ENCODE peak calls at places on chromosomes 1 and 21, in six cellular contexts. One of them, this sample, is unnamed. For H3K9me3 and H3K27me3, the result is how much of the 10 kb centered on the place peaks cover.

GRCh38 chr1:220879509-220880366 is 495 bp downstream of the HLX start:
- DNase-seq in ovary: peak
- DNase-seq in transverse colon: peak
- DNase-seq in gastrocnemius medialis: no peak
- DNase-seq in cardiac muscle cell: peak
- DNase-seq in endothelial cell of umbilical vein: peak
- DNase-seq in this sample: no peak

GRCh38 chr21:38993561-38993960 is 187.8 kb downstream of the ETS2 start:
- DNase-seq in ovary: peak
- DNase-seq in transverse colon: peak
- DNase-seq in gastrocnemius medialis: no peak
- DNase-seq in cardiac muscle cell: peak
- DNase-seq in endothelial cell of umbilical vein: peak
- DNase-seq in this sample: no peak

GRCh38 chr1:155706101-155706619 is 17.3 kb downstream of the DAP3 start:
- DNase-seq in ovary: no peak
- DNase-seq in transverse colon: no peak
- DNase-seq in gastrocnemius medialis: no peak
- DNase-seq in cardiac muscle cell: no peak
- DNase-seq in endothelial cell of umbilical vein: no peak
- DNase-seq in this sample: no peak

GRCh38 chr1:174191255-174191906 is 32.1 kb downstream of the RABGAP1L start:
- DNase-seq in ovary: no peak
- DNase-seq in transverse colon: no peak
- DNase-seq in gastrocnemius medialis: no peak
- DNase-seq in cardiac muscle cell: no peak
- DNase-seq in endothelial cell of umbilical vein: peak
- DNase-seq in this sample: no peak

GRCh38 chr1:20439282-20439681 is 46.7 kb downstream of the CAMK2N1 start:
- DNase-seq in ovary: no peak
- DNase-seq in transverse colon: no peak
- DNase-seq in gastrocnemius medialis: no peak
- DNase-seq in cardiac muscle cell: peak
- DNase-seq in endothelial cell of umbilical vein: peak
- DNase-seq in this sample: no peak

GRCh38 chr1:109740615-109741373 is at the start of gene GSTM3:
- DNase-seq in ovary: no peak
- DNase-seq in transverse colon: no peak
- DNase-seq in gastrocnemius medialis: no peak
- DNase-seq in cardiac muscle cell: no peak
- DNase-seq in endothelial cell of umbilical vein: peak
- DNase-seq in this sample: no peak

GRCh38 chr1:53945183-53945432 is 391 bp downstream of the IFT25 start:
- DNase-seq in ovary: no peak
- DNase-seq in transverse colon: no peak
- DNase-seq in gastrocnemius medialis: no peak
- DNase-seq in cardiac muscle cell: no peak
- DNase-seq in endothelial cell of umbilical vein: no peak
- DNase-seq in this sample: no peak

GRCh38 chr1:156511656-156512055 is 11.1 kb upstream of the MEF2D start:
- DNase-seq in ovary: no peak
- DNase-seq in transverse colon: peak
- DNase-seq in gastrocnemius medialis: peak
- DNase-seq in cardiac muscle cell: no peak
- DNase-seq in endothelial cell of umbilical vein: no peak
- DNase-seq in this sample: no peak

GRCh38 chr1:164783778-164784555 is 225.0 kb downstream of the PBX1 start:
- DNase-seq in ovary: no peak
- DNase-seq in transverse colon: no peak
- DNase-seq in gastrocnemius medialis: no peak
- DNase-seq in cardiac muscle cell: no peak
- DNase-seq in endothelial cell of umbilical vein: no peak
- DNase-seq in this sample: no peak

GRCh38 chr1:244801246-244801645 is 34.2 kb upstream of the COX20 start:
- DNase-seq in ovary: no peak
- DNase-seq in transverse colon: peak
- DNase-seq in gastrocnemius medialis: no peak
- DNase-seq in cardiac muscle cell: peak
- DNase-seq in endothelial cell of umbilical vein: peak
- DNase-seq in this sample: no peak

GRCh38 chr1:196738730-196739129 is 35.9 kb upstream of the CFHR3 start:
- DNase-seq in ovary: no peak
- DNase-seq in transverse colon: no peak
- DNase-seq in gastrocnemius medialis: no peak
- DNase-seq in cardiac muscle cell: no peak
- DNase-seq in endothelial cell of umbilical vein: no peak
- DNase-seq in this sample: no peak

GRCh38 chr1:66436378-66437135 is 97.4 kb upstream of the SGIP1 start:
- DNase-seq in ovary: no peak
- DNase-seq in transverse colon: no peak
- DNase-seq in gastrocnemius medialis: no peak
- DNase-seq in cardiac muscle cell: no peak
- DNase-seq in endothelial cell of umbilical vein: peak
- DNase-seq in this sample: no peak

GRCh38 chr1:25161981-25162380 is 70.3 kb downstream of the SYF2 start:
- DNase-seq in ovary: no peak
- DNase-seq in transverse colon: no peak
- DNase-seq in gastrocnemius medialis: no peak
- DNase-seq in cardiac muscle cell: no peak
- DNase-seq in endothelial cell of umbilical vein: no peak
- DNase-seq in this sample: no peak

GRCh38 chr1:37288900-37289299 is 185.5 kb upstream of the ZC3H12A start:
- DNase-seq in ovary: no peak
- DNase-seq in transverse colon: peak
- DNase-seq in gastrocnemius medialis: no peak
- DNase-seq in cardiac muscle cell: no peak
- DNase-seq in endothelial cell of umbilical vein: no peak
- DNase-seq in this sample: no peak

GRCh38 chr1:21647431-21648373 is 21.5 kb downstream of the RAP1GAP start:
- DNase-seq in ovary: no peak
- DNase-seq in transverse colon: peak
- DNase-seq in gastrocnemius medialis: no peak
- DNase-seq in cardiac muscle cell: peak
- DNase-seq in endothelial cell of umbilical vein: peak
- DNase-seq in this sample: peak

GRCh38 chr1:222928212-222928611 is 113.4 kb downstream of the DISP1 start:
- DNase-seq in ovary: peak
- DNase-seq in transverse colon: peak
- DNase-seq in gastrocnemius medialis: peak
- DNase-seq in cardiac muscle cell: peak
- DNase-seq in endothelial cell of umbilical vein: peak
- DNase-seq in this sample: peak

GRCh38 chr1:43856188-43856587 is 77.4 kb upstream of the ARTN start:
- DNase-seq in ovary: no peak
- DNase-seq in transverse colon: no peak
- DNase-seq in gastrocnemius medialis: no peak
- DNase-seq in cardiac muscle cell: no peak
- DNase-seq in endothelial cell of umbilical vein: no peak
- DNase-seq in this sample: no peak

GRCh38 chr21:38413958-38414506 is 84.2 kb downstream of the ERG start:
- DNase-seq in ovary: no peak
- DNase-seq in transverse colon: no peak
- DNase-seq in gastrocnemius medialis: no peak
- DNase-seq in cardiac muscle cell: no peak
- DNase-seq in endothelial cell of umbilical vein: no peak
- DNase-seq in this sample: no peak

GRCh38 chr1:229127301-229127700 is 143.6 kb upstream of the RAB4A start:
- DNase-seq in ovary: no peak
- DNase-seq in transverse colon: no peak
- DNase-seq in gastrocnemius medialis: no peak
- DNase-seq in cardiac muscle cell: no peak
- DNase-seq in endothelial cell of umbilical vein: no peak
- DNase-seq in this sample: no peak

GRCh38 chr1:2258996-2259395 is 30.9 kb downstream of the SKI start:
- DNase-seq in ovary: no peak
- DNase-seq in transverse colon: no peak
- DNase-seq in gastrocnemius medialis: no peak
- DNase-seq in cardiac muscle cell: no peak
- DNase-seq in endothelial cell of umbilical vein: no peak
- DNase-seq in this sample: no peak

GRCh38 chr21:43331962-43332458 is 94.9 kb downstream of the SIK1 start:
- DNase-seq in ovary: peak
- DNase-seq in transverse colon: no peak
- DNase-seq in gastrocnemius medialis: no peak
- DNase-seq in cardiac muscle cell: no peak
- DNase-seq in endothelial cell of umbilical vein: peak
- DNase-seq in this sample: peak

GRCh38 chr1:79304131-79304530 is 297.6 kb upstream of the ADGRL4 start:
- DNase-seq in ovary: no peak
- DNase-seq in transverse colon: no peak
- DNase-seq in gastrocnemius medialis: no peak
- DNase-seq in cardiac muscle cell: no peak
- DNase-seq in endothelial cell of umbilical vein: no peak
- DNase-seq in this sample: no peak

GRCh38 chr1:162689745-162690671 is 57.7 kb downstream of the DDR2 start:
- DNase-seq in ovary: no peak
- DNase-seq in transverse colon: no peak
- DNase-seq in gastrocnemius medialis: no peak
- DNase-seq in cardiac muscle cell: no peak
- DNase-seq in endothelial cell of umbilical vein: peak
- DNase-seq in this sample: no peak

GRCh38 chr1:67572217-67572593 is 112.8 kb upstream of the GADD45A start:
- DNase-seq in ovary: no peak
- DNase-seq in transverse colon: no peak
- DNase-seq in gastrocnemius medialis: peak
- DNase-seq in cardiac muscle cell: no peak
- DNase-seq in endothelial cell of umbilical vein: no peak
- DNase-seq in this sample: peak

GRCh38 chr1:37814257-37814656 is 6.2 kb upstream of the YRDC start:
- DNase-seq in ovary: no peak
- DNase-seq in transverse colon: no peak
- DNase-seq in gastrocnemius medialis: peak
- DNase-seq in cardiac muscle cell: no peak
- DNase-seq in endothelial cell of umbilical vein: no peak
- DNase-seq in this sample: no peak

GRCh38 chr1:87620807-87621206 is 292.1 kb downstream of the LMO4 start:
- DNase-seq in ovary: no peak
- DNase-seq in transverse colon: no peak
- DNase-seq in gastrocnemius medialis: no peak
- DNase-seq in cardiac muscle cell: no peak
- DNase-seq in endothelial cell of umbilical vein: no peak
- DNase-seq in this sample: no peak

GRCh38 chr1:54850082-54850730 is 36.8 kb downstream of the DHCR24 start:
- DNase-seq in ovary: no peak
- DNase-seq in transverse colon: no peak
- DNase-seq in gastrocnemius medialis: no peak
- DNase-seq in cardiac muscle cell: no peak
- DNase-seq in endothelial cell of umbilical vein: no peak
- DNase-seq in this sample: no peak

GRCh38 chr1:206691604-206692003 is 6.9 kb downstream of the MAPKAPK2 start:
- DNase-seq in ovary: no peak
- DNase-seq in transverse colon: no peak
- DNase-seq in gastrocnemius medialis: peak
- DNase-seq in cardiac muscle cell: peak
- DNase-seq in endothelial cell of umbilical vein: no peak
- DNase-seq in this sample: peak

GRCh38 chr1:2307206-2307605 is 79.1 kb downstream of the SKI start:
- DNase-seq in ovary: no peak
- DNase-seq in transverse colon: no peak
- DNase-seq in gastrocnemius medialis: no peak
- DNase-seq in cardiac muscle cell: no peak
- DNase-seq in endothelial cell of umbilical vein: no peak
- DNase-seq in this sample: no peak

GRCh38 chr1:175792126-175792525 is 48.7 kb upstream of the TNR start:
- DNase-seq in ovary: no peak
- DNase-seq in transverse colon: no peak
- DNase-seq in gastrocnemius medialis: no peak
- DNase-seq in cardiac muscle cell: no peak
- DNase-seq in endothelial cell of umbilical vein: no peak
- DNase-seq in this sample: no peak

GRCh38 chr1:36882536-36883285 is 151.6 kb downstream of the GRIK3 start:
- DNase-seq in ovary: no peak
- DNase-seq in transverse colon: no peak
- DNase-seq in gastrocnemius medialis: no peak
- DNase-seq in cardiac muscle cell: no peak
- DNase-seq in endothelial cell of umbilical vein: no peak
- DNase-seq in this sample: no peak

GRCh38 chr1:184287001-184287400 is 99.8 kb upstream of the C1orf21 start:
- DNase-seq in ovary: no peak
- DNase-seq in transverse colon: no peak
- DNase-seq in gastrocnemius medialis: no peak
- DNase-seq in cardiac muscle cell: no peak
- DNase-seq in endothelial cell of umbilical vein: no peak
- DNase-seq in this sample: no peak
- H3K9me3 ChIP-seq in ovary: under half
- H3K9me3 ChIP-seq in transverse colon: under half
- H3K9me3 ChIP-seq in gastrocnemius medialis: under half
- H3K9me3 ChIP-seq in cardiac muscle cell: under half
- H3K9me3 ChIP-seq in endothelial cell of umbilical vein: under half
- H3K9me3 ChIP-seq in this sample: under half

DNA sequence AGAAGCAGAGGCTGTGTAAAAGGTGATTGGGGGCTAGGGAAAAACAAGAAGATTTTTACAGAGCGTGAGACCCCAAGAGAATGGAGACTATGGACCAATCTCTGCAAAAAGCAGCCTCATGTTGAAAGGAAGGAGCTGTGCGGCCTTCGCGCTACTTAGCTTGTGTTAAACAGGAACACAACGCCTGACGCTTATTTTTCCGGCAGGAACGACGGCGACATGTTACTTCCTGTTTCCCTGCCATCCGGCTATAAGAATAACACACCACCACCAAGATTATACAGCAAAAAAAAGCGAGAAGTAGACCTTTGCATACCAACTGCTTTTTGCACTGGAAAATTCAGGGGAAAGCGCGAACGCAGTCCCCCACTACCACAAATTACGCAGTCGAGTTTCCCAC is 272.7 kb downstream of the FAM72C start:
- DNase-seq in ovary: no peak
- DNase-seq in transverse colon: no peak
- DNase-seq in gastrocnemius medialis: no peak
- DNase-seq in cardiac muscle cell: no peak
- DNase-seq in endothelial cell of umbilical vein: no peak
- DNase-seq in this sample: no peak
- H3K27me3 ChIP-seq in ovary: under half
- H3K27me3 ChIP-seq in transverse colon: under half
- H3K27me3 ChIP-seq in gastrocnemius medialis: under half
- H3K27me3 ChIP-seq in cardiac muscle cell: half or more
- H3K27me3 ChIP-seq in endothelial cell of umbilical vein: under half
- H3K27me3 ChIP-seq in this sample: under half

GRCh38 chr1:214255509-214255908 is 25.4 kb upstream of the SMYD2 start:
- DNase-seq in ovary: no peak
- DNase-seq in transverse colon: no peak
- DNase-seq in gastrocnemius medialis: no peak
- DNase-seq in cardiac muscle cell: no peak
- DNase-seq in endothelial cell of umbilical vein: no peak
- DNase-seq in this sample: no peak
- TF ChIP-seq CTCF in ovary: no peak
- TF ChIP-seq CTCF in transverse colon: no peak
- TF ChIP-seq CTCF in gastrocnemius medialis: no peak
- TF ChIP-seq CTCF in cardiac muscle cell: no peak
- TF ChIP-seq CTCF in endothelial cell of umbilical vein: no peak
- TF ChIP-seq CTCF in this sample: no peak

DNA sequence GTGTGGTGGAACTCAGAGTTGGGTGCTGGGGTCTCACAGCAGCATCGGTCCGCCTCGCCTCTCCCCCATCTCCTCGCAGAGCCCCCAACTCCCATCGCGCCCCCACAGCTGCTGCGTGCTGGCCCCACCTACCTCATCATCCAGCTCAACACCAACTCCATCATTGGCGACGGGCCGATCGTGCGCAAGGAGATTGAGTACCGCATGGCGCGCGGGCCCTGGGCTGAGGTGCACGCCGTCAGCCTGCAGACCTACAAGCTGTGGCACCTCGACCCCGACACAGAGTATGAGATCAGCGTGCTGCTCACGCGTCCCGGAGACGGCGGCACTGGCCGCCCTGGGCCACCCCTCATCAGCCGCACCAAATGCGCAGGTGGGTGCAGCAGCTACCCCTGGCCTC is 24.2 kb downstream of the PTPRU start:
- DNase-seq in ovary: no peak
- DNase-seq in transverse colon: no peak
- DNase-seq in gastrocnemius medialis: no peak
- DNase-seq in cardiac muscle cell: no peak
- DNase-seq in endothelial cell of umbilical vein: no peak
- DNase-seq in this sample: no peak
- H3K9me3 ChIP-seq in ovary: under half
- H3K9me3 ChIP-seq in transverse colon: under half
- H3K9me3 ChIP-seq in gastrocnemius medialis: under half
- H3K9me3 ChIP-seq in cardiac muscle cell: under half
- H3K9me3 ChIP-seq in endothelial cell of umbilical vein: under half
- H3K9me3 ChIP-seq in this sample: under half

This sample was measured in Caco-2.